ENCODE peak calls at places on chromosomes 12 and 14, in four cellular contexts. R, H, Z and J are unnamed samples.

GRCh38 chr12:128025856-128026255 is 241.1 kb upstream of the TMEM132C start:
- DNase-seq in Z (no peak), R (no peak), H (peak; percentile 5), J (no peak)

GRCh38 chr12:28328967-28329366 is 138.7 kb downstream of the CCDC91 start:
- DNase-seq in R (no peak), H (no peak), Z (no peak), J (no peak)

GRCh38 chr14:100474176-100474575 is 113.0 kb downstream of the BEGAIN start:
- DNase-seq in H (no peak), Z (no peak), R (no peak), J (no peak)

GRCh38 chr14:106694638-106695393 is 1168.4 kb downstream of the TMEM121 start:
- DNase-seq in H (no peak), R (peak; percentile 30), Z (peak; percentile 68), J (no peak)

GRCh38 chr12:6312529-6313325 is 2.2 kb downstream of the PLEKHG6 start:
- DNase-seq in H (no peak), R (no peak), Z (no peak), J (no peak)

GRCh38 chr12:117188961-117189724 is 1.1 kb downstream of the FBXO21 start:
- DNase-seq in H (peak; percentile 27), R (no peak), Z (no peak), J (peak; percentile 70)

GRCh38 chr12:18576104-18576622 is 161.6 kb downstream of the PLCZ1 start:
- DNase-seq in H (no peak), R (no peak), Z (no peak), J (peak; percentile 36)

GRCh38 chr14:29724991-29725390 is 202.7 kb downstream of the PRKD1 start:
- DNase-seq in R (no peak), Z (no peak), H (no peak), J (peak; percentile 60)

GRCh38 chr12:106135781-106136180 is 3.0 kb downstream of the NUAK1 start:
- DNase-seq in R (no peak), Z (no peak), H (no peak), J (no peak)

GRCh38 chr12:7060353-7060954 is at the start of gene C1S:
- DNase-seq in R (no peak), H (peak; percentile 10), Z (no peak), J (peak; percentile 99)

GRCh38 chr12:50224026-50224692 is 57.0 kb upstream of the CERS5 start:
- DNase-seq in Z (no peak), R (no peak), H (no peak), J (no peak)

GRCh38 chr14:93941293-93941910 is 14.3 kb downstream of the FAM181A start:
- DNase-seq in Z (no peak), R (no peak), H (no peak), J (peak; percentile 21)

GRCh38 chr14:37544407-37544806 is 50.6 kb downstream of the FOXA1 start:
- DNase-seq in R (no peak), Z (no peak), H (no peak), J (no peak)

GRCh38 chr14:90522585-90523191 is 125.9 kb downstream of the CALM1 start:
- DNase-seq in H (peak; percentile 50), Z (no peak), R (no peak), J (peak; percentile 31)

GRCh38 chr12:109540526-109541411 is 32.5 kb downstream of the MMAB start:
- DNase-seq in R (no peak), Z (no peak), H (no peak), J (no peak)

GRCh38 chr12:94620611-94621010 is 29.7 kb downstream of the TMCC3 start:
- DNase-seq in Z (no peak), R (no peak), H (no peak), J (no peak)

GRCh38 chr14:96257056-96257455 is 1.0 kb downstream of the BDKRB1 start:
- DNase-seq in H (no peak), R (no peak), Z (no peak), J (no peak)

GRCh38 chr12:93297032-93297431 is 80.7 kb upstream of the NUDT4 start:
- DNase-seq in Z (peak; percentile 26), H (no peak), R (no peak), J (no peak)

GRCh38 chr12:34399631-34400422 is 377.5 kb downstream of the ALG10 start:
- DNase-seq in R (peak; percentile 3), Z (no peak), H (peak; percentile 1), J (no peak)

GRCh38 chr12:51009038-51009437 is 17.1 kb downstream of the SLC11A2 start:
- DNase-seq in R (no peak), H (peak; percentile 94), Z (peak; percentile 37), J (peak; percentile 24)

GRCh38 chr14:68140111-68140741 is 320.6 kb downstream of the RAD51B start:
- DNase-seq in R (no peak), Z (no peak), H (no peak), J (peak; percentile 99)

GRCh38 chr12:39071611-39072010 is 166.2 kb upstream of the CPNE8 start:
- DNase-seq in R (no peak), Z (no peak), H (no peak), J (no peak)

GRCh38 chr12:79125358-79125757 is 260.8 kb downstream of the SYT1 start:
- DNase-seq in H (no peak), Z (no peak), R (no peak), J (no peak)

GRCh38 chr14:71405676-71406075 is 498.4 kb downstream of the PCNX1 start:
- DNase-seq in H (no peak), Z (no peak), R (no peak), J (no peak)

GRCh38 chr12:120625557-120626419 is 14.6 kb upstream of the CABP1 start:
- DNase-seq in Z (no peak), H (no peak), R (no peak), J (no peak)

GRCh38 chr14:70011098-70011497 is 131.9 kb downstream of the SMOC1 start:
- DNase-seq in H (no peak), Z (no peak), R (no peak), J (no peak)

GRCh38 chr12:69329669-69330428 is 18.3 kb upstream of the LYZ start:
- DNase-seq in H (no peak), R (no peak), Z (no peak), J (no peak)

GRCh38 chr14:33851366-33851765 is 99.5 kb downstream of the EGLN3 start:
- DNase-seq in Z (no peak), H (no peak), R (no peak), J (no peak)

GRCh38 chr12:123744836-123745235 is 17.3 kb upstream of the DNAH10 start:
- DNase-seq in R (no peak), Z (no peak), H (no peak), J (no peak)

GRCh38 chr14:100392266-100392850 is 69.2 kb downstream of the SLC25A47 start:
- DNase-seq in R (no peak), Z (no peak), H (no peak), J (peak; percentile 69)

GRCh38 chr14:47710581-47710980 is 35.2 kb upstream of the MDGA2 start:
- DNase-seq in H (no peak), Z (no peak), R (no peak), J (no peak)

GRCh38 chr14:23054000-23054811 is 3.1 kb downstream of the CDH24 start:
- DNase-seq in R (no peak), Z (no peak), H (peak; percentile 26), J (no peak)

GRCh38 chr14:37493606-37494005 is 101.4 kb downstream of the FOXA1 start:
- DNase-seq in Z (no peak), R (no peak), H (no peak), J (no peak)